ENCODE peak calls at places on chromosomes 11 and 22, in ten cellular contexts. G is GM03348; B is stimulated activated CD8-positive, alpha-beta memory T cell treated with anti-CD3 and anti-CD28 coated beads, Interleukin-4, amount 100 ng/mL, for 1 hour; Y is NCI-H187; M is fibroblast of mammary gland; D is midbrain; Z is T-helper 1 cell; P is fibroblast of the aortic adventitia; J is adrenal gland; K is COR-L47. X is an unnamed sample.

GRCh38 chr11:495537-495931 is 11.5 kb downstream of the RNH1 start:
- DNase-seq in D (no peak), J (no peak), G (no peak), M (no peak), K (no peak), Z (no peak), P (no peak), B (no peak), Y (no peak), X (no peak)

GRCh38 chr11:61744181-61744580 is 8.3 kb upstream of the MYRF start:
- DNase-seq in K (no peak), B (no peak), G (no peak), P (no peak), J (no peak), D (no peak), Y (no peak), M (peak; percentile 11), Z (no peak), X (no peak)

GRCh38 chr22:29267858-29268510 is at the start of the genes EWSR1 and RHBDD3:
- DNase-seq in Y (peak; percentile 66), M (peak; percentile 97), B (peak; percentile 94), G (peak; percentile 98), K (peak; percentile 93), P (peak; percentile 97), Z (peak; percentile 92), D (peak; percentile 97), J (peak; percentile 96), X (peak; percentile 96)

GRCh38 chr22:41780714-41781507 is 19.6 kb upstream of the CCDC134 start:
- DNase-seq in P (peak; percentile 66), D (no peak), M (peak; percentile 33), Y (no peak), G (peak; percentile 50), B (peak; percentile 54), K (no peak), Z (peak; percentile 92), J (no peak), X (no peak)

GRCh38 chr22:36864454-36865215 is 3.8 kb downstream of the NCF4 start:
- DNase-seq in M (no peak), Z (no peak), D (no peak), G (no peak), B (no peak), J (no peak), Y (no peak), K (no peak), P (no peak), X (no peak)

GRCh38 chr11:93085097-93085496 is 112.7 kb downstream of the SLC36A4 start:
- DNase-seq in Y (no peak), B (no peak), D (peak; percentile 22), J (no peak), G (peak; percentile 12), K (no peak), Z (no peak), M (peak; percentile 8), P (no peak), X (no peak)

GRCh38 chr11:111845256-111846028 is 25.9 kb downstream of the ALG9 start:
- DNase-seq in G (no peak), M (peak; percentile 24), K (no peak), D (no peak), B (no peak), P (no peak), Y (no peak), Z (no peak), J (no peak), X (peak; percentile 70)

GRCh38 chr11:118834428-118835028 is 43.6 kb upstream of the DDX6 start:
- DNase-seq in B (no peak), Y (no peak), D (peak; percentile 2), M (peak; percentile 12), K (no peak), G (peak; percentile 54), Z (no peak), P (peak; percentile 23), J (no peak), X (no peak)

GRCh38 chr22:35697142-35697541 is 20.5 kb upstream of the APOL5 start:
- DNase-seq in Y (no peak), Z (no peak), B (no peak), G (no peak), D (no peak), P (no peak), M (no peak), J (no peak), K (no peak), X (no peak)

GRCh38 chr11:107550304-107550703 is 15.2 kb downstream of the ALKBH8 start:
- DNase-seq in Y (no peak), M (no peak), B (no peak), Z (no peak), J (no peak), G (no peak), P (no peak), K (no peak), D (no peak), X (no peak)

GRCh38 chr11:78230161-78230877 is 41.6 kb downstream of the USP35 start:
- DNase-seq in J (no peak), K (peak; percentile 4), M (no peak), D (no peak), G (no peak), B (no peak), Y (no peak), Z (no peak), P (no peak), X (no peak)

GRCh38 chr11:27604416-27604815 is 95.8 kb downstream of the BDNF start:
- DNase-seq in G (no peak), Y (no peak), M (no peak), D (no peak), B (no peak), P (no peak), J (no peak), Z (no peak), K (no peak), X (no peak)

X was measured in MCF 10A.